ENCODE peak calls at places on chromosomes 1 and 21, in seven cellular contexts. L, P, Q, E, X, G and J are unnamed samples.

GRCh38 chr1:152013664-152014237 is 20.1 kb upstream of the S100A10 start:
- DNase-seq in L (no peak), P (no peak), Q (peak), E (no peak), X (no peak), G (no peak), J (no peak)

GRCh38 chr1:198761859-198762616 is 123.2 kb downstream of the PTPRC start:
- DNase-seq in L (no peak), P (no peak), Q (no peak), E (no peak), X (no peak), G (no peak), J (no peak)

GRCh38 chr1:224392411-224393249 is 36.0 kb downstream of the CNIH4 start:
- DNase-seq in L (no peak), P (no peak), Q (no peak), E (peak), X (no peak), G (no peak), J (no peak)

GRCh38 chr1:61259379-61260148 is 177.2 kb downstream of the NFIA start:
- DNase-seq in L (no peak), P (no peak), Q (no peak), E (no peak), X (no peak), G (no peak), J (no peak)

GRCh38 chr1:223095870-223096269 is 47.2 kb downstream of the TLR5 start:
- DNase-seq in L (no peak), P (no peak), Q (no peak), E (no peak), X (no peak), G (no peak), J (no peak)

GRCh38 chr1:110048923-110049601 is 14.6 kb downstream of the STRIP1 start:
- DNase-seq in L (no peak), P (no peak), Q (no peak), E (no peak), X (no peak), G (no peak), J (no peak)

GRCh38 chr1:64223329-64224151 is 20.1 kb downstream of the UBE2U start:
- DNase-seq in L (no peak), P (no peak), Q (no peak), E (peak), X (no peak), G (no peak), J (no peak)

GRCh38 chr1:81800741-81801031 is at the start of gene ADGRL2:
- DNase-seq in L (no peak), P (no peak), Q (no peak), E (no peak), X (no peak), G (no peak), J (no peak)

GRCh38 chr1:18062180-18062579 is 45.4 kb upstream of the IGSF21 start:
- DNase-seq in L (no peak), P (no peak), Q (peak), E (no peak), X (no peak), G (no peak), J (no peak)

GRCh38 chr1:3176820-3177219 is 107.8 kb downstream of the PRDM16 start:
- DNase-seq in L (no peak), P (no peak), Q (no peak), E (no peak), X (no peak), G (no peak), J (no peak)

GRCh38 chr1:87463917-87464565 is 135.4 kb downstream of the LMO4 start:
- DNase-seq in L (no peak), P (no peak), Q (peak), E (peak), X (no peak), G (no peak), J (no peak)

GRCh38 chr1:4395676-4396075 is 258.7 kb upstream of the AJAP1 start:
- DNase-seq in L (no peak), P (no peak), Q (no peak), E (no peak), X (no peak), G (no peak), J (no peak)

GRCh38 chr1:47211796-47212269 is 20.2 kb downstream of the TAL1 start:
- DNase-seq in L (peak), P (no peak), Q (no peak), E (no peak), X (no peak), G (no peak), J (no peak)

GRCh38 chr1:42601472-42601871 is 56.8 kb upstream of the PPIH start:
- DNase-seq in L (no peak), P (no peak), Q (no peak), E (no peak), X (no peak), G (no peak), J (no peak)

GRCh38 chr1:164092603-164093353 is 466.2 kb upstream of the PBX1 start:
- DNase-seq in L (no peak), P (no peak), Q (no peak), E (peak), X (no peak), G (no peak), J (no peak)

GRCh38 chr1:73953186-73953585 is 244.8 kb downstream of the LRRIQ3 start:
- DNase-seq in L (no peak), P (no peak), Q (no peak), E (no peak), X (no peak), G (no peak), J (no peak)

GRCh38 chr1:113456967-113457366 is 66.7 kb downstream of the MAGI3 start:
- DNase-seq in L (no peak), P (no peak), Q (no peak), E (peak), X (peak), G (no peak), J (peak)

GRCh38 chr21:43313939-43314405 is 113.0 kb downstream of the SIK1 start:
- DNase-seq in L (no peak), P (no peak), Q (no peak), E (no peak), X (no peak), G (no peak), J (no peak)

GRCh38 chr1:246476771-246477170 is 30.3 kb downstream of the SMYD3 start:
- DNase-seq in L (no peak), P (no peak), Q (no peak), E (no peak), X (no peak), G (no peak), J (no peak)

GRCh38 chr1:3161130-3161840 is 92.3 kb downstream of the PRDM16 start:
- DNase-seq in L (no peak), P (no peak), Q (no peak), E (no peak), X (no peak), G (no peak), J (peak)

GRCh38 chr1:62110198-62110817 is 84.3 kb upstream of the L1TD1 start:
- DNase-seq in L (no peak), P (no peak), Q (no peak), E (no peak), X (no peak), G (no peak), J (no peak)

DNA sequence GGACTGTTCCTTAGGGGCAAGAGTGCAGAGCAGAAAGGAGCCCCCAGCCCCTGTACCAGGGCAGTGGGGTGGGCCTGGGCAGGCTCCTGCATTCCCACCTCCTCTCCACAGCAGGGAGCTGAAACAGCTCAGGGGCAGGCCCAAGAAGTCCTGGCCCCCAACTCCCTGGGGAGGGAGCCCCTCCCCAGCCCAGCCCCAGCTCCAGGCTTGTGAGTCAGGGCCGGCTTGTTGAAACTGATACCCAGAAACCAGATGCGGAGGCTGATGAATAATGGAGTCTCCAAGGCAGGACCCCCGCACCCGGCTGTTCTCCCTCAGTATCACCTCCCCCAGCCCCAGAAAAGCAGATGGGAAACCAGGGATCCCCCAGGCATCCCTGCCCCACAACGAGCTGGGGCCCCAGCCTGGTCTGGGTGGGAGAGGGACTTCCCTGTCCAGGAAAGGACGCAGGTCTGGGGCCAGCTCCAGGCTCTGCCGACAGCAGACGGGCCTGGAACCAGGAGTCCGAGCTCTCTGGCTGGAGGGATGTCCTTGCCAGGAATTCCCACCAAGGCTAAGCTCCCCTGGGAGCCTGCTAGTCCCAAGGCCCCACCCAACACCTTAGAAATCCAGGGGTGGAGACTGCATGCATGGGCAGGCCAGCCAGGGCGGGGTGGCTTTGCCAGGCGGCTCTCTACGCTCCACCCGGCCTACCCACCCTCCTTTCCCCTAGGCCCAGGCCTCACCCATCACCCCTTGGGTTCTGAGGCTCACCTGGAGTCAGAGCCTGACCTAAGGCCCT is 2.7 kb downstream of the PLEKHG5 start:
- DNase-seq in L (no peak), P (no peak), Q (no peak), E (no peak), X (no peak), G (no peak), J (no peak)
- H3K27ac ChIP-seq in L (peak), P (no peak), Q (no peak), E (no peak), X (no peak), G (no peak), J (no peak)

GRCh38 chr1:12480748-12481362 is 137.2 kb downstream of the DHRS3 start:
- DNase-seq in L (peak), P (peak), Q (no peak), E (peak), X (no peak), G (peak), J (no peak)
- H3K27ac ChIP-seq in L (peak), P (peak), Q (no peak), E (no peak), X (peak), G (peak), J (no peak)

GRCh38 chr1:39116116-39116607 is 88.3 kb upstream of the MACF1 start:
- DNase-seq in L (no peak), P (no peak), Q (no peak), E (no peak), X (no peak), G (no peak), J (no peak)
- H3K27ac ChIP-seq in L (no peak), P (no peak), Q (no peak), E (no peak), X (no peak), G (no peak), J (no peak)

GRCh38 chr1:7302873-7303272 is 468.2 kb upstream of the VAMP3 start:
- DNase-seq in L (no peak), P (no peak), Q (no peak), E (no peak), X (no peak), G (no peak), J (no peak)
- H3K27ac ChIP-seq in L (no peak), P (no peak), Q (no peak), E (no peak), X (no peak), G (no peak), J (no peak)